ENCODE peak calls at places on chromosomes 7 and 10, in nine cellular contexts. One of them, this sample, is unnamed.

GRCh38 chr7:80372415-80372814 is 139.4 kb downstream of the GNAT3 start:
- DNase-seq in CD4-positive, alpha-beta T cell: no peak
- DNase-seq in ovary: no peak
- DNase-seq in dorsolateral prefrontal cortex: no peak
- DNase-seq in AG04450: peak; percentile 47
- DNase-seq in body of pancreas: no peak
- DNase-seq in uterus: no peak
- DNase-seq in stomach: no peak
- DNase-seq in Calu3: no peak
- DNase-seq in this sample: no peak

GRCh38 chr7:24756989-24757798 is at the start of gene GSDME:
- DNase-seq in CD4-positive, alpha-beta T cell: no peak
- DNase-seq in ovary: peak; percentile 73
- DNase-seq in dorsolateral prefrontal cortex: peak; percentile 72
- DNase-seq in AG04450: peak; percentile 26
- DNase-seq in body of pancreas: peak; percentile 43
- DNase-seq in uterus: peak; percentile 73
- DNase-seq in stomach: peak; percentile 46
- DNase-seq in Calu3: peak; percentile 75
- DNase-seq in this sample: peak; percentile 45

GRCh38 chr10:11472158-11472753 is 139.2 kb downstream of the USP6NL start:
- DNase-seq in CD4-positive, alpha-beta T cell: peak; percentile 54
- DNase-seq in ovary: peak; percentile 45
- DNase-seq in dorsolateral prefrontal cortex: peak; percentile 84
- DNase-seq in AG04450: peak; percentile 6
- DNase-seq in body of pancreas: peak; percentile 60
- DNase-seq in uterus: peak; percentile 59
- DNase-seq in stomach: peak; percentile 65
- DNase-seq in Calu3: peak; percentile 74
- DNase-seq in this sample: peak; percentile 78

GRCh38 chr10:129707406-129708388 is 240.7 kb downstream of the MGMT start:
- DNase-seq in CD4-positive, alpha-beta T cell: no peak
- DNase-seq in ovary: no peak
- DNase-seq in dorsolateral prefrontal cortex: no peak
- DNase-seq in AG04450: peak; percentile 7
- DNase-seq in body of pancreas: peak; percentile 43
- DNase-seq in uterus: no peak
- DNase-seq in stomach: no peak
- DNase-seq in Calu3: no peak
- DNase-seq in this sample: no peak

GRCh38 chr7:104807676-104808075 is 206.3 kb upstream of the KMT2E start:
- DNase-seq in CD4-positive, alpha-beta T cell: no peak
- DNase-seq in ovary: no peak
- DNase-seq in dorsolateral prefrontal cortex: no peak
- DNase-seq in AG04450: no peak
- DNase-seq in body of pancreas: no peak
- DNase-seq in uterus: no peak
- DNase-seq in stomach: no peak
- DNase-seq in Calu3: no peak
- DNase-seq in this sample: no peak

GRCh38 chr10:129877773-129878371 is 86.2 kb downstream of the EBF3 start:
- DNase-seq in CD4-positive, alpha-beta T cell: no peak
- DNase-seq in ovary: no peak
- DNase-seq in dorsolateral prefrontal cortex: no peak
- DNase-seq in AG04450: no peak
- DNase-seq in body of pancreas: no peak
- DNase-seq in uterus: no peak
- DNase-seq in stomach: no peak
- DNase-seq in Calu3: peak; percentile 9
- DNase-seq in this sample: peak; percentile 65

GRCh38 chr7:20307119-20307518 is 23.6 kb upstream of the ITGB8 start:
- DNase-seq in CD4-positive, alpha-beta T cell: no peak
- DNase-seq in ovary: no peak
- DNase-seq in dorsolateral prefrontal cortex: no peak
- DNase-seq in AG04450: no peak
- DNase-seq in body of pancreas: no peak
- DNase-seq in uterus: no peak
- DNase-seq in stomach: no peak
- DNase-seq in Calu3: peak; percentile 50
- DNase-seq in this sample: peak; percentile 7

GRCh38 chr10:92291610-92291859 is 568 bp downstream of the MARCHF5 start:
- DNase-seq in CD4-positive, alpha-beta T cell: no peak
- DNase-seq in ovary: no peak
- DNase-seq in dorsolateral prefrontal cortex: no peak
- DNase-seq in AG04450: no peak
- DNase-seq in body of pancreas: no peak
- DNase-seq in uterus: no peak
- DNase-seq in stomach: no peak
- DNase-seq in Calu3: no peak
- DNase-seq in this sample: no peak

GRCh38 chr10:121240011-121240410 is 358.2 kb downstream of the FGFR2 start:
- DNase-seq in CD4-positive, alpha-beta T cell: no peak
- DNase-seq in ovary: peak; percentile 24
- DNase-seq in dorsolateral prefrontal cortex: no peak
- DNase-seq in AG04450: no peak
- DNase-seq in body of pancreas: no peak
- DNase-seq in uterus: no peak
- DNase-seq in stomach: peak; percentile 52
- DNase-seq in Calu3: peak; percentile 40
- DNase-seq in this sample: no peak

GRCh38 chr7:139739863-139740597 is 37.8 kb downstream of the HIPK2 start:
- DNase-seq in CD4-positive, alpha-beta T cell: no peak
- DNase-seq in ovary: no peak
- DNase-seq in dorsolateral prefrontal cortex: peak; percentile 84
- DNase-seq in AG04450: no peak
- DNase-seq in body of pancreas: peak; percentile 73
- DNase-seq in uterus: no peak
- DNase-seq in stomach: peak; percentile 72
- DNase-seq in Calu3: no peak
- DNase-seq in this sample: no peak

GRCh38 chr7:30469303-30469702 is 9.3 kb downstream of the NOD1 start:
- DNase-seq in CD4-positive, alpha-beta T cell: no peak
- DNase-seq in ovary: peak; percentile 79
- DNase-seq in dorsolateral prefrontal cortex: no peak
- DNase-seq in AG04450: peak; percentile 96
- DNase-seq in body of pancreas: peak; percentile 60
- DNase-seq in uterus: peak; percentile 82
- DNase-seq in stomach: no peak
- DNase-seq in Calu3: peak; percentile 78
- DNase-seq in this sample: peak; percentile 56

GRCh38 chr7:65722361-65722792 is 150.5 kb upstream of the VKORC1L1 start:
- DNase-seq in CD4-positive, alpha-beta T cell: peak; percentile 56
- DNase-seq in ovary: peak; percentile 34
- DNase-seq in dorsolateral prefrontal cortex: no peak
- DNase-seq in AG04450: no peak
- DNase-seq in body of pancreas: peak; percentile 82
- DNase-seq in uterus: peak; percentile 28
- DNase-seq in stomach: peak; percentile 77
- DNase-seq in Calu3: peak; percentile 70
- DNase-seq in this sample: peak; percentile 52

GRCh38 chr10:132696728-132697567 is 89.0 kb downstream of the NKX6-2 start:
- DNase-seq in CD4-positive, alpha-beta T cell: no peak
- DNase-seq in ovary: no peak
- DNase-seq in dorsolateral prefrontal cortex: peak; percentile 27
- DNase-seq in AG04450: no peak
- DNase-seq in body of pancreas: no peak
- DNase-seq in uterus: no peak
- DNase-seq in stomach: no peak
- DNase-seq in Calu3: no peak
- DNase-seq in this sample: no peak

GRCh38 chr7:106111671-106112117 is 418 bp downstream of the SYPL1 start:
- DNase-seq in CD4-positive, alpha-beta T cell: peak; percentile 21
- DNase-seq in ovary: peak; percentile 68
- DNase-seq in dorsolateral prefrontal cortex: no peak
- DNase-seq in AG04450: peak; percentile 33
- DNase-seq in body of pancreas: peak; percentile 72
- DNase-seq in uterus: no peak
- DNase-seq in stomach: peak; percentile 80
- DNase-seq in Calu3: no peak
- DNase-seq in this sample: no peak

GRCh38 chr10:15346440-15347141 is 24.5 kb downstream of the FAM171A1 start:
- DNase-seq in CD4-positive, alpha-beta T cell: no peak
- DNase-seq in ovary: peak; percentile 25
- DNase-seq in dorsolateral prefrontal cortex: no peak
- DNase-seq in AG04450: no peak
- DNase-seq in body of pancreas: no peak
- DNase-seq in uterus: peak; percentile 44
- DNase-seq in stomach: no peak
- DNase-seq in Calu3: no peak
- DNase-seq in this sample: no peak

GRCh38 chr7:78777844-78778243 is 675.6 kb downstream of the MAGI2 start:
- DNase-seq in CD4-positive, alpha-beta T cell: no peak
- DNase-seq in ovary: no peak
- DNase-seq in dorsolateral prefrontal cortex: no peak
- DNase-seq in AG04450: no peak
- DNase-seq in body of pancreas: no peak
- DNase-seq in uterus: no peak
- DNase-seq in stomach: no peak
- DNase-seq in Calu3: no peak
- DNase-seq in this sample: no peak

GRCh38 chr7:98949336-98950044 is 71.2 kb downstream of the TRRAP start:
- DNase-seq in CD4-positive, alpha-beta T cell: no peak
- DNase-seq in ovary: no peak
- DNase-seq in dorsolateral prefrontal cortex: peak; percentile 82
- DNase-seq in AG04450: no peak
- DNase-seq in body of pancreas: no peak
- DNase-seq in uterus: no peak
- DNase-seq in stomach: no peak
- DNase-seq in Calu3: no peak
- DNase-seq in this sample: no peak

DNA sequence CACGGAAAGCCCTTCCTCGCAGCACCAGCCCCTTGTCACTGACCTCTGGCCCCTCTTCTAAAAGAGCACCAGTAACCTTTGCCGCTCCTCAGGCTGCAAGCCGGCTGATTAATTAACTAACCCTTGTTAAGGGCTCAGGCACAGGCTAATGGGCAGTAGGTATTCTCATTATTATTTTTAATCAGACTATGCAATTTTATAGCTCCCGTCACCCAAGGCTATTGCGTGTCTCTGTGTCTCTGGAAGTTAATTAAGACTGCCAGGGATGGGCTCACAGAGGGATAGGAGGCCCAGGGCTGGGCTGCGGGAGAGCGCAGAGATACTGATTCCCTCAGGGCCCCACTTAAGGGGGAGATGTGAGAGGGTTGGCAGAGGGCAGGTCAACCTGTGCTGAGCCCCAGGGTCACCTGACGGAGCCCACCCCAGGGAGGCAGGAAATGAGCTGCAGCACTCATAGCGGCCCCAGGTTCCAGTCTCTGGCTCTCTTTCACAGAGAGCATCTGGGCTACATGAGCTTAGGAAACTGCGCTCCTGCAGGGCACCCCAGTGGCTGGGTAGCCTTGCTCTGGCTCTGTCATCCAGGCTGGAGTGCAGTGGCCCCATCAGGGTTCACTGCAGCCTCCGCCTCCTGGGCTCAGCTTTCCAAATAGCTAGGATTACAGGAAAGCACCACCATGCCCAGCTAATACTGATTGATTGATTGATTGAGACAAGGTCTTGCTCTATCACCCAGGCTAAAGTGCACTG is 92.2 kb upstream of the LRRC4 start:
- DNase-seq in CD4-positive, alpha-beta T cell: no peak
- DNase-seq in ovary: no peak
- DNase-seq in dorsolateral prefrontal cortex: no peak
- DNase-seq in AG04450: no peak
- DNase-seq in body of pancreas: no peak
- DNase-seq in uterus: no peak
- DNase-seq in stomach: no peak
- DNase-seq in Calu3: no peak
- DNase-seq in this sample: no peak
- TF ChIP-seq CTCF in CD4-positive, alpha-beta T cell: no peak
- TF ChIP-seq CTCF in ovary: no peak
- TF ChIP-seq CTCF in dorsolateral prefrontal cortex: no peak
- TF ChIP-seq CTCF in AG04450: no peak
- TF ChIP-seq CTCF in body of pancreas: no peak
- TF ChIP-seq CTCF in uterus: no peak
- TF ChIP-seq CTCF in stomach: no peak
- TF ChIP-seq CTCF in Calu3: no peak
- TF ChIP-seq CTCF in this sample: no peak

DNA sequence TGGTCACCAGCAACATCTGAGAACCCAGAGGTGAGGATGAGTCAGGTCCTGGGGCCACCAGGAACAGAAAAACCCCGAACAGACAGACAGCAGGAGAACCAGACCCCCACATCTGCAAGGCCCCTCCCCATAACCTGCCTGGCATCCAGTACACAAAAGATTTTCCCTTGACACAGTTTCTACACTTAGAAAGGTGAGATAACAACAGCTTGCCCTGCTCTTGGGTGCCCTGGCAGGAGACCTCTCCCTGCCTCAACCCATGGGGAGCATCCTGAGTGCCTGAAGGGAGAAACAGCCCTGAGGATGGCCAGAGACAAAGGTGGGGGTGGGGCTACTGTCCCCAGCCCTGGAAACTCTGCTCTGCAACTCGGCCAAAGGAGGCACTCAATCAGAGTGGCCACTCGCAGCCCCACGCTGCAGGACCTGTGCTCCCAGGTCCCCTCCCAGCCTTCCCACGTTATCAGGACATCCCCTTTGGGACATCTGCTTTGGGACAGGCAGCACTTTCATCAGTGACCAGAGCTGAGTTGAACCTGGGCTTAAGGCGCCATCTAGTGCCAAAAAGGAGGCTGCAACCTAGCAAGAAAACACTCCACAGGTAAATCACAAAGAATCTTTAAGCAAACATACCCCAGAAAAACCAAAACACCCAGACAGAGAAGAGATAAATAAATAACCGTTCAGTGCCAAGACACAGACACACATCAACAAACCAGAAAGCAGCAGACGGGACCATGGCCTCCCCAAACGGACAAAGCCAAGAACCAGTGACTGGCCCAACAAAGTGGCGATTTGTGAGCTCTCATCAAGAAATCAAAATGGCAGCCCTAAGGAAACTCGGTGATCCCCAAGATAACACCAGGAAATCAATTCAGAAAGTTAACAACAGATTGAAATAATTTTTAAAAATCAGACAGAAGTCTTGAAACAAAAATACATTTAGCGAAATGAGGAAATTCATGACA is 233.7 kb downstream of the PTPRN2 start:
- DNase-seq in CD4-positive, alpha-beta T cell: no peak
- DNase-seq in ovary: no peak
- DNase-seq in dorsolateral prefrontal cortex: no peak
- DNase-seq in AG04450: no peak
- DNase-seq in body of pancreas: no peak
- DNase-seq in uterus: no peak
- DNase-seq in stomach: no peak
- DNase-seq in Calu3: no peak
- DNase-seq in this sample: no peak
- TF ChIP-seq CTCF in CD4-positive, alpha-beta T cell: no peak
- TF ChIP-seq CTCF in ovary: no peak
- TF ChIP-seq CTCF in dorsolateral prefrontal cortex: peak; percentile 36
- TF ChIP-seq CTCF in AG04450: no peak
- TF ChIP-seq CTCF in body of pancreas: no peak
- TF ChIP-seq CTCF in uterus: no peak
- TF ChIP-seq CTCF in stomach: no peak
- TF ChIP-seq CTCF in Calu3: no peak
- TF ChIP-seq CTCF in this sample: no peak

GRCh38 chr7:2199956-2200583 is 32.7 kb downstream of the MAD1L1 start:
- DNase-seq in CD4-positive, alpha-beta T cell: no peak
- DNase-seq in ovary: no peak
- DNase-seq in dorsolateral prefrontal cortex: peak; percentile 36
- DNase-seq in AG04450: no peak
- DNase-seq in body of pancreas: no peak
- DNase-seq in uterus: no peak
- DNase-seq in stomach: no peak
- DNase-seq in Calu3: no peak
- DNase-seq in this sample: no peak
- TF ChIP-seq CTCF in CD4-positive, alpha-beta T cell: no peak
- TF ChIP-seq CTCF in ovary: no peak
- TF ChIP-seq CTCF in dorsolateral prefrontal cortex: no peak
- TF ChIP-seq CTCF in AG04450: no peak
- TF ChIP-seq CTCF in body of pancreas: no peak
- TF ChIP-seq CTCF in uterus: no peak
- TF ChIP-seq CTCF in stomach: no peak
- TF ChIP-seq CTCF in Calu3: no peak
- TF ChIP-seq CTCF in this sample: no peak

GRCh38 chr7:94276797-94277196 is 117.9 kb upstream of the COL1A2 start:
- DNase-seq in CD4-positive, alpha-beta T cell: no peak
- DNase-seq in ovary: no peak
- DNase-seq in dorsolateral prefrontal cortex: no peak
- DNase-seq in AG04450: no peak
- DNase-seq in body of pancreas: no peak
- DNase-seq in uterus: no peak
- DNase-seq in stomach: no peak
- DNase-seq in Calu3: peak; percentile 5
- DNase-seq in this sample: no peak
- TF ChIP-seq CTCF in CD4-positive, alpha-beta T cell: no peak
- TF ChIP-seq CTCF in ovary: peak; percentile 44
- TF ChIP-seq CTCF in dorsolateral prefrontal cortex: no peak
- TF ChIP-seq CTCF in AG04450: peak; percentile 41
- TF ChIP-seq CTCF in body of pancreas: peak; percentile 11
- TF ChIP-seq CTCF in uterus: peak; percentile 23
- TF ChIP-seq CTCF in stomach: no peak
- TF ChIP-seq CTCF in Calu3: no peak
- TF ChIP-seq CTCF in this sample: no peak

This sample was measured in endothelial cell.